ENCODE peak calls at places on chromosomes 3 and 15, in five cellular contexts. M is tibial artery, X is AG04450, D is H1, W is RWPE1. C is an unnamed sample.

GRCh38 chr3:172562881-172563835 is 39.9 kb upstream of the TNFSF10 start:
- DNase-seq in M (peak; percentile 53), X (peak; percentile 36), D (no peak), W (peak; percentile 37), C (no peak)

GRCh38 chr3:25904248-25904647 is 114.4 kb downstream of the OXSM start:
- DNase-seq in M (no peak), X (no peak), D (no peak), W (no peak), C (no peak)

GRCh38 chr3:72255736-72256559 is 471.0 kb upstream of the PROK2 start:
- DNase-seq in M (peak; percentile 41), X (no peak), D (no peak), W (peak; percentile 51), C (no peak)

GRCh38 chr15:83477791-83478537 is 30.8 kb downstream of the SH3GL3 start:
- DNase-seq in M (no peak), X (no peak), D (no peak), W (no peak), C (no peak)

GRCh38 chr3:145963111-145963510 is 197.9 kb downstream of the PLOD2 start:
- DNase-seq in M (no peak), X (no peak), D (no peak), W (no peak), C (no peak)

GRCh38 chr3:151943539-151943938 is 70.1 kb downstream of the SUCNR1 start:
- DNase-seq in M (no peak), X (no peak), D (no peak), W (no peak), C (no peak)

GRCh38 chr3:42732829-42733459 is 30.3 kb upstream of the HHATL start:
- DNase-seq in M (no peak), X (no peak), D (peak; percentile 47), W (no peak), C (no peak)

GRCh38 chr3:132417695-132418520 is 606 bp downstream of the DNAJC13 start:
- DNase-seq in M (peak; percentile 43), X (peak; percentile 20), D (no peak), W (peak; percentile 77), C (no peak)

GRCh38 chr15:53974813-53975212 is 3.4 kb upstream of the UNC13C start:
- DNase-seq in M (no peak), X (no peak), D (no peak), W (no peak), C (no peak)

GRCh38 chr15:83092309-83092976 is 15.0 kb upstream of the TM6SF1 start:
- DNase-seq in M (peak; percentile 72), X (peak; percentile 18), D (no peak), W (no peak), C (no peak)

GRCh38 chr15:39304931-39305728 is 275.7 kb upstream of the THBS1 start:
- DNase-seq in M (no peak), X (no peak), D (no peak), W (no peak), C (no peak)

GRCh38 chr3:4466783-4467521 is at the start of gene SUMF1:
- DNase-seq in M (peak; percentile 79), X (peak; percentile 47), D (peak; percentile 88), W (peak; percentile 87), C (peak; percentile 83)

GRCh38 chr3:115922681-115923347 is 299.5 kb downstream of the GAP43 start:
- DNase-seq in M (no peak), X (peak; percentile 10), D (peak; percentile 64), W (peak; percentile 10), C (peak; percentile 22)

GRCh38 chr15:75718326-75718725 is 5.7 kb upstream of the CSPG4 start:
- DNase-seq in M (peak; percentile 83), X (no peak), D (no peak), W (no peak), C (no peak)

GRCh38 chr15:42411884-42412283 is 52.6 kb downstream of the CAPN3 start:
- DNase-seq in M (no peak), X (no peak), D (no peak), W (no peak), C (no peak)

GRCh38 chr3:59545369-59545768 is 495.5 kb upstream of the CFAP20DC start:
- DNase-seq in M (no peak), X (no peak), D (no peak), W (no peak), C (no peak)

GRCh38 chr3:16849795-16850194 is 35.0 kb upstream of the PLCL2 start:
- DNase-seq in M (peak; percentile 21), X (peak; percentile 8), D (no peak), W (no peak), C (no peak)

GRCh38 chr3:139236336-139236735 is 107.5 kb upstream of the MRPS22 start:
- DNase-seq in M (no peak), X (no peak), D (no peak), W (no peak), C (no peak)

GRCh38 chr15:23035964-23036566 is 3.3 kb downstream of the TUBGCP5 start:
- DNase-seq in M (no peak), X (no peak), D (peak; percentile 86), W (peak; percentile 60), C (peak; percentile 78)

GRCh38 chr3:178129109-178129508 is 407.1 kb upstream of the KCNMB2 start:
- DNase-seq in M (no peak), X (no peak), D (no peak), W (no peak), C (no peak)

GRCh38 chr15:51224428-51224827 is 114.0 kb downstream of the CYP19A1 start:
- DNase-seq in M (no peak), X (no peak), D (no peak), W (no peak), C (no peak)

GRCh38 chr3:49025005-49025792 is 3.3 kb downstream of the NDUFAF3 start:
- DNase-seq in M (no peak), X (no peak), D (no peak), W (no peak), C (no peak)

GRCh38 chr3:53171827-53172505 is 11.0 kb downstream of the PRKCD start:
- DNase-seq in M (no peak), X (no peak), D (no peak), W (no peak), C (no peak)

GRCh38 chr15:88918738-88919137 is 5.6 kb upstream of the MFGE8 start:
- DNase-seq in M (peak; percentile 89), X (peak; percentile 95), D (peak; percentile 31), W (peak; percentile 90), C (no peak)

GRCh38 chr3:115913069-115913686 is 289.9 kb downstream of the GAP43 start:
- DNase-seq in M (no peak), X (no peak), D (no peak), W (peak; percentile 24), C (no peak)

GRCh38 chr3:188472331-188472730 is 318.4 kb downstream of the LPP start:
- DNase-seq in M (no peak), X (no peak), D (no peak), W (no peak), C (no peak)

GRCh38 chr3:58801541-58801940 is 135.0 kb upstream of the FAM3D start:
- DNase-seq in M (no peak), X (no peak), D (no peak), W (no peak), C (no peak)

GRCh38 chr3:177640319-177640997 is 443.2 kb upstream of the TBL1XR1 start:
- DNase-seq in M (no peak), X (no peak), D (no peak), W (no peak), C (no peak)

GRCh38 chr3:65210026-65210814 is 522.4 kb upstream of the ADAMTS9 start:
- DNase-seq in M (no peak), X (no peak), D (no peak), W (no peak), C (no peak)
- TF ChIP-seq CTCF in M (no peak), X (no peak), D (no peak), W (no peak), C (no peak)

GRCh38 chr3:189789432-189789831 is 158.2 kb downstream of the TP63 start:
- DNase-seq in M (no peak), X (no peak), D (no peak), W (peak; percentile 77), C (no peak)

GRCh38 chr3:189787622-189788021 is 156.4 kb downstream of the TP63 start:
- DNase-seq in M (no peak), X (no peak), D (no peak), W (peak; percentile 23), C (no peak)

GRCh38 chr3:189790658-189791057 is 159.5 kb downstream of the TP63 start:
- DNase-seq in M (no peak), X (no peak), D (no peak), W (no peak), C (no peak)

GRCh38 chr3:189787191-189787590 is 156.0 kb downstream of the TP63 start:
- DNase-seq in M (no peak), X (no peak), D (no peak), W (no peak), C (no peak)

GRCh38 chr3:189786479-189787064 is 155.4 kb downstream of the TP63 start:
- DNase-seq in M (no peak), X (no peak), D (no peak), W (no peak), C (no peak)
- TF ChIP-seq CTCF in M (no peak), X (no peak), D (peak; percentile 34), W (no peak), C (peak; percentile 66)

DNA sequence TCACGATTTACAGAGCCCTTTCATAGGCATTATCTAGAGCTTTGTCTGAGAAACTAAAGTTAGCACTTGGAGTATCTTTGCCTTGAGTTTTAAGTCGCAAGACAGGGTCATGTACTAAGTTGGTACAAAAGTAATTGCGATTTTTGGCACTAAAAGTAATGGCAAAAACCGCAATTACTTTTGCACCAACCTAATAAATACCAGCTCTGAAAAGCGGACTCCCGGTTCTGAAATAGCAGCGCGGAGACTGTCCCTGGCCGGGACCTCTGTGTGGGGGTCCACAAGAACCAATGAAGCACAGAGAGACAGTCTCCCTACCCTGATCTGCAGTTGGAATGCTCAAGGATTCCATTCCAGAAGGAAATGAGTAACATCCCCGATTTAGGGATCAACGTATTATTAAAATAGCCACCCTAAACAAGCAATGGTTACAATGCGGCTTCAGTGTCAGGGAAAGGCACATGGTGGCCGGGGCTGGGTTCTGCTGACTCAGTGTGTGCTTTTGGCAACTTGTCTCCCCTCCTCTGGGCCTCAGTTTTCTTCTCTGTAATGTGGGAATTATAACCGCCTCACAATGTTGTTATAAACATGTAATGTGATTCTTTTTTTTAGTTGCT is 150.3 kb upstream of the MCTP2 start:
- DNase-seq in M (no peak), X (no peak), D (no peak), W (no peak), C (no peak)
- TF ChIP-seq CTCF in M (no peak), X (no peak), D (no peak), W (no peak), C (no peak)

DNA sequence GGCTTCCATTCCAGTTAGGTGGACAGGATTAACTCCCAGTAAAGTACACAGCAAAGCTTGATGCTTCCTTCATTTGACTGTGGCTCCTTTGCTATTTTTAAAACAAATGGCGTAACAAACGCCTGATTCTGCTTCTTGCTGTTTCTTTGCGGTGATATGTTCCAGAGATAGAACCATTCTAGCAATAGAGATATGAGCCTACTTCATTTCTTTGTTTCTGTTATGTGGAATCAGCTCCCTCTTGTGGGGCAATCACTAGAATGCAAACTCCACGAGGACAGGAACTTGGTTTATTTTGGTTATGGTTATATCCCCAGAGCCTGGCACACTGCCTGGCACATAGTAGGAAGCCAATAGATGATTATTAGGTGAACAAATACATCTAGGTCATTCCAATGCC is 122.6 kb upstream of the SLC6A11 start:
- DNase-seq in M (no peak), X (no peak), D (no peak), W (no peak), C (no peak)
- TF ChIP-seq CTCF in M (no peak), X (no peak), D (peak; percentile 17), W (no peak), C (no peak)

GRCh38 chr15:69061414-69061842 is 46.9 kb downstream of the NOX5 start:
- DNase-seq in M (no peak), X (no peak), D (no peak), W (no peak), C (no peak)
- TF ChIP-seq CTCF in M (no peak), X (no peak), D (peak; percentile 29), W (no peak), C (no peak)

GRCh38 chr3:13879946-13880810 is at the start of gene WNT7A:
- DNase-seq in M (peak; percentile 16), X (no peak), D (peak; percentile 88), W (peak; percentile 60), C (peak; percentile 84)
- TF ChIP-seq CTCF in M (peak; percentile 16), X (no peak), D (peak; percentile 65), W (peak; percentile 97), C (peak; percentile 88)